ENCODE peak calls at places on chromosomes 2 and 18, in six cellular contexts. K is NCI-H460, J is SHP77, B is smooth muscle cell of the brain vasculature, Q is GM04504, F is GM10248. U is an unnamed sample.

GRCh38 chr18:21298351-21298750 is 56.3 kb downstream of the GREB1L start:
- DNase-seq in K (no peak), J (no peak), B (no peak), Q (no peak), F (no peak), U (no peak)

GRCh38 chr18:67217551-67218166 is 298.9 kb downstream of the DSEL start:
- DNase-seq in K (peak), J (peak), B (peak), Q (peak), F (peak), U (peak)

GRCh38 chr2:42910657-42911405 is 118.4 kb upstream of the HAAO start:
- DNase-seq in K (no peak), J (no peak), B (no peak), Q (no peak), F (no peak), U (no peak)

GRCh38 chr2:217932661-217933325 is 70.0 kb downstream of the TNS1 start:
- DNase-seq in K (no peak), J (no peak), B (no peak), Q (no peak), F (no peak), U (no peak)

GRCh38 chr18:6807504-6808257 is 78.2 kb downstream of the ARHGAP28 start:
- DNase-seq in K (no peak), J (no peak), B (no peak), Q (no peak), F (no peak), U (no peak)

GRCh38 chr2:57602738-57603137 is 443.9 kb upstream of the VRK2 start:
- DNase-seq in K (no peak), J (no peak), B (no peak), Q (no peak), F (no peak), U (no peak)

GRCh38 chr2:188280811-188281222 is 10.9 kb upstream of the GULP1 start:
- DNase-seq in K (no peak), J (no peak), B (no peak), Q (no peak), F (no peak), U (no peak)

GRCh38 chr2:168490015-168490874 is 34.2 kb downstream of the CERS6 start:
- DNase-seq in K (peak), J (peak), B (no peak), Q (peak), F (peak), U (peak)

GRCh38 chr2:182867411-182868048 is 1.1 kb upstream of the FRZB start:
- DNase-seq in K (no peak), J (no peak), B (no peak), Q (no peak), F (peak), U (no peak)

GRCh38 chr2:174878537-174879147 is 114.4 kb upstream of the CHRNA1 start:
- DNase-seq in K (no peak), J (no peak), B (peak), Q (no peak), F (no peak), U (peak)

GRCh38 chr2:136305517-136306192 is 187.7 kb upstream of the CXCR4 start:
- DNase-seq in K (no peak), J (no peak), B (no peak), Q (no peak), F (peak), U (no peak)

GRCh38 chr2:53314718-53315117 is 452.9 kb upstream of the CHAC2 start:
- DNase-seq in K (no peak), J (no peak), B (no peak), Q (no peak), F (no peak), U (no peak)

GRCh38 chr2:178263159-178263860 is 69.0 kb downstream of the OSBPL6 start:
- DNase-seq in K (no peak), J (no peak), B (no peak), Q (no peak), F (no peak), U (no peak)

GRCh38 chr2:65294136-65294535 is 66.5 kb downstream of the ACTR2 start:
- DNase-seq in K (no peak), J (no peak), B (no peak), Q (no peak), F (no peak), U (no peak)

GRCh38 chr18:39274535-39274934 is 1708.9 kb upstream of the CELF4 start:
- DNase-seq in K (no peak), J (no peak), B (peak), Q (no peak), F (no peak), U (no peak)

GRCh38 chr2:184558713-184559464 is 39.4 kb upstream of the ZNF804A start:
- DNase-seq in K (no peak), J (no peak), B (no peak), Q (no peak), F (no peak), U (no peak)

GRCh38 chr2:26384183-26384582 is 17.5 kb upstream of the DRC1 start:
- DNase-seq in K (no peak), J (no peak), B (no peak), Q (no peak), F (no peak), U (no peak)

U was measured in RPMI8226.